ENCODE peak calls at places on chromosome 7, in nine cellular contexts. One of them, this sample, is unnamed.

GRCh38 chr7:44279286-44279685 is 46.1 kb downstream of the CAMK2B start:
- DNase-seq in ovary: peak; percentile 5
- DNase-seq in fibroblast of lung: no peak
- DNase-seq in A549: no peak
- DNase-seq in heart left ventricle: peak; percentile 5
- DNase-seq in left ventricle myocardium inferior: peak; percentile 2
- DNase-seq in adrenal gland: no peak
- DNase-seq in cardiac muscle cell: no peak
- DNase-seq in thoracic aorta: no peak
- DNase-seq in this sample: no peak

GRCh38 chr7:93914581-93915066 is 6.9 kb upstream of the GNG11 start:
- DNase-seq in ovary: peak; percentile 59
- DNase-seq in fibroblast of lung: peak; percentile 61
- DNase-seq in A549: peak; percentile 86
- DNase-seq in heart left ventricle: no peak
- DNase-seq in left ventricle myocardium inferior: no peak
- DNase-seq in adrenal gland: no peak
- DNase-seq in cardiac muscle cell: no peak
- DNase-seq in thoracic aorta: no peak
- DNase-seq in this sample: no peak

GRCh38 chr7:20737840-20738448 is 48.7 kb downstream of the SP8 start:
- DNase-seq in ovary: no peak
- DNase-seq in fibroblast of lung: no peak
- DNase-seq in A549: peak; percentile 39
- DNase-seq in heart left ventricle: no peak
- DNase-seq in left ventricle myocardium inferior: no peak
- DNase-seq in adrenal gland: no peak
- DNase-seq in cardiac muscle cell: no peak
- DNase-seq in thoracic aorta: no peak
- DNase-seq in this sample: no peak

GRCh38 chr7:132575336-132575986 is 809 bp downstream of the PLXNA4 start:
- DNase-seq in ovary: peak; percentile 67
- DNase-seq in fibroblast of lung: peak; percentile 66
- DNase-seq in A549: peak; percentile 42
- DNase-seq in heart left ventricle: peak; percentile 58
- DNase-seq in left ventricle myocardium inferior: peak; percentile 71
- DNase-seq in adrenal gland: no peak
- DNase-seq in cardiac muscle cell: peak; percentile 71
- DNase-seq in thoracic aorta: no peak
- DNase-seq in this sample: peak; percentile 65

GRCh38 chr7:94436018-94436604 is 41.4 kb downstream of the COL1A2 start:
- DNase-seq in ovary: peak; percentile 76
- DNase-seq in fibroblast of lung: peak; percentile 82
- DNase-seq in A549: peak; percentile 76
- DNase-seq in heart left ventricle: peak; percentile 61
- DNase-seq in left ventricle myocardium inferior: no peak
- DNase-seq in adrenal gland: peak; percentile 64
- DNase-seq in cardiac muscle cell: peak; percentile 85
- DNase-seq in thoracic aorta: peak; percentile 31
- DNase-seq in this sample: peak; percentile 80

GRCh38 chr7:137373507-137373906 is 30.0 kb upstream of the PTN start:
- DNase-seq in ovary: no peak
- DNase-seq in fibroblast of lung: no peak
- DNase-seq in A549: no peak
- DNase-seq in heart left ventricle: no peak
- DNase-seq in left ventricle myocardium inferior: no peak
- DNase-seq in adrenal gland: no peak
- DNase-seq in cardiac muscle cell: no peak
- DNase-seq in thoracic aorta: no peak
- DNase-seq in this sample: no peak

GRCh38 chr7:132865366-132865765 is 216.5 kb downstream of the CHCHD3 start:
- DNase-seq in ovary: no peak
- DNase-seq in fibroblast of lung: no peak
- DNase-seq in A549: no peak
- DNase-seq in heart left ventricle: peak; percentile 52
- DNase-seq in left ventricle myocardium inferior: peak; percentile 15
- DNase-seq in adrenal gland: no peak
- DNase-seq in cardiac muscle cell: no peak
- DNase-seq in thoracic aorta: no peak
- DNase-seq in this sample: peak; percentile 42

GRCh38 chr7:91325731-91326130 is 61.5 kb downstream of the FZD1 start:
- DNase-seq in ovary: no peak
- DNase-seq in fibroblast of lung: no peak
- DNase-seq in A549: no peak
- DNase-seq in heart left ventricle: no peak
- DNase-seq in left ventricle myocardium inferior: no peak
- DNase-seq in adrenal gland: no peak
- DNase-seq in cardiac muscle cell: no peak
- DNase-seq in thoracic aorta: no peak
- DNase-seq in this sample: no peak

GRCh38 chr7:117200786-117201185 is 122.1 kb downstream of the WNT2 start:
- DNase-seq in ovary: no peak
- DNase-seq in fibroblast of lung: no peak
- DNase-seq in A549: no peak
- DNase-seq in heart left ventricle: no peak
- DNase-seq in left ventricle myocardium inferior: no peak
- DNase-seq in adrenal gland: no peak
- DNase-seq in cardiac muscle cell: no peak
- DNase-seq in thoracic aorta: no peak
- DNase-seq in this sample: no peak

GRCh38 chr7:134546903-134547737 is 1.8 kb upstream of the AKR1B15 start:
- DNase-seq in ovary: peak; percentile 70
- DNase-seq in fibroblast of lung: peak; percentile 74
- DNase-seq in A549: peak; percentile 85
- DNase-seq in heart left ventricle: peak; percentile 64
- DNase-seq in left ventricle myocardium inferior: peak; percentile 66
- DNase-seq in adrenal gland: peak; percentile 77
- DNase-seq in cardiac muscle cell: peak; percentile 18
- DNase-seq in thoracic aorta: no peak
- DNase-seq in this sample: peak; percentile 72

GRCh38 chr7:81627565-81628287 is 142.1 kb downstream of the HGF start:
- DNase-seq in ovary: no peak
- DNase-seq in fibroblast of lung: peak; percentile 91
- DNase-seq in A549: no peak
- DNase-seq in heart left ventricle: no peak
- DNase-seq in left ventricle myocardium inferior: no peak
- DNase-seq in adrenal gland: no peak
- DNase-seq in cardiac muscle cell: no peak
- DNase-seq in thoracic aorta: no peak
- DNase-seq in this sample: no peak

GRCh38 chr7:19101911-19102310 is 15.5 kb downstream of the TWIST1 start:
- DNase-seq in ovary: no peak
- DNase-seq in fibroblast of lung: no peak
- DNase-seq in A549: no peak
- DNase-seq in heart left ventricle: no peak
- DNase-seq in left ventricle myocardium inferior: no peak
- DNase-seq in adrenal gland: no peak
- DNase-seq in cardiac muscle cell: no peak
- DNase-seq in thoracic aorta: no peak
- DNase-seq in this sample: no peak

GRCh38 chr7:122305475-122306319 is 1.1 kb upstream of the FEZF1 start:
- DNase-seq in ovary: no peak
- DNase-seq in fibroblast of lung: no peak
- DNase-seq in A549: peak; percentile 22
- DNase-seq in heart left ventricle: no peak
- DNase-seq in left ventricle myocardium inferior: no peak
- DNase-seq in adrenal gland: no peak
- DNase-seq in cardiac muscle cell: peak; percentile 43
- DNase-seq in thoracic aorta: no peak
- DNase-seq in this sample: no peak

GRCh38 chr7:3733541-3734140 is 432.6 kb downstream of the SDK1 start:
- DNase-seq in ovary: no peak
- DNase-seq in fibroblast of lung: peak; percentile 63
- DNase-seq in A549: no peak
- DNase-seq in heart left ventricle: no peak
- DNase-seq in left ventricle myocardium inferior: no peak
- DNase-seq in adrenal gland: no peak
- DNase-seq in cardiac muscle cell: peak; percentile 29
- DNase-seq in thoracic aorta: no peak
- DNase-seq in this sample: no peak

GRCh38 chr7:2607122-2607912 is 24.5 kb upstream of the TTYH3 start:
- DNase-seq in ovary: no peak
- DNase-seq in fibroblast of lung: no peak
- DNase-seq in A549: no peak
- DNase-seq in heart left ventricle: peak; percentile 84
- DNase-seq in left ventricle myocardium inferior: peak; percentile 83
- DNase-seq in adrenal gland: peak; percentile 61
- DNase-seq in cardiac muscle cell: no peak
- DNase-seq in thoracic aorta: peak; percentile 40
- DNase-seq in this sample: peak; percentile 84

GRCh38 chr7:3404490-3404889 is 103.4 kb downstream of the SDK1 start:
- DNase-seq in ovary: no peak
- DNase-seq in fibroblast of lung: peak; percentile 83
- DNase-seq in A549: no peak
- DNase-seq in heart left ventricle: no peak
- DNase-seq in left ventricle myocardium inferior: no peak
- DNase-seq in adrenal gland: peak; percentile 16
- DNase-seq in cardiac muscle cell: no peak
- DNase-seq in thoracic aorta: no peak
- DNase-seq in this sample: no peak

GRCh38 chr7:138776156-138776833 is 21.5 kb upstream of the TMEM213 start:
- DNase-seq in ovary: no peak
- DNase-seq in fibroblast of lung: no peak
- DNase-seq in A549: no peak
- DNase-seq in heart left ventricle: no peak
- DNase-seq in left ventricle myocardium inferior: no peak
- DNase-seq in adrenal gland: no peak
- DNase-seq in cardiac muscle cell: no peak
- DNase-seq in thoracic aorta: no peak
- DNase-seq in this sample: no peak

GRCh38 chr7:23380556-23380955 is 81.4 kb downstream of the MALSU1 start:
- DNase-seq in ovary: no peak
- DNase-seq in fibroblast of lung: no peak
- DNase-seq in A549: no peak
- DNase-seq in heart left ventricle: no peak
- DNase-seq in left ventricle myocardium inferior: no peak
- DNase-seq in adrenal gland: no peak
- DNase-seq in cardiac muscle cell: no peak
- DNase-seq in thoracic aorta: no peak
- DNase-seq in this sample: no peak

GRCh38 chr7:112071856-112072255 is 134.3 kb downstream of the DOCK4 start:
- DNase-seq in ovary: no peak
- DNase-seq in fibroblast of lung: no peak
- DNase-seq in A549: no peak
- DNase-seq in heart left ventricle: no peak
- DNase-seq in left ventricle myocardium inferior: no peak
- DNase-seq in adrenal gland: no peak
- DNase-seq in cardiac muscle cell: no peak
- DNase-seq in thoracic aorta: no peak
- DNase-seq in this sample: no peak
- H3K27ac ChIP-seq in ovary: no peak overlapping the region
- H3K27ac ChIP-seq in fibroblast of lung: no peak overlapping the region
- H3K27ac ChIP-seq in A549: no peak overlapping the region
- H3K27ac ChIP-seq in heart left ventricle: no peak overlapping the region
- H3K27ac ChIP-seq in left ventricle myocardium inferior: no peak overlapping the region
- H3K27ac ChIP-seq in adrenal gland: no peak overlapping the region
- H3K27ac ChIP-seq in cardiac muscle cell: no peak overlapping the region
- H3K27ac ChIP-seq in thoracic aorta: no peak overlapping the region
- H3K27ac ChIP-seq in this sample: no peak overlapping the region

GRCh38 chr7:158374586-158374985 is 213.0 kb downstream of the PTPRN2 start:
- DNase-seq in ovary: no peak
- DNase-seq in fibroblast of lung: no peak
- DNase-seq in A549: no peak
- DNase-seq in heart left ventricle: no peak
- DNase-seq in left ventricle myocardium inferior: no peak
- DNase-seq in adrenal gland: no peak
- DNase-seq in cardiac muscle cell: no peak
- DNase-seq in thoracic aorta: no peak
- DNase-seq in this sample: no peak

GRCh38 chr7:158372400-158373302 is 215.0 kb downstream of the PTPRN2 start:
- DNase-seq in ovary: no peak
- DNase-seq in fibroblast of lung: no peak
- DNase-seq in A549: no peak
- DNase-seq in heart left ventricle: no peak
- DNase-seq in left ventricle myocardium inferior: no peak
- DNase-seq in adrenal gland: no peak
- DNase-seq in cardiac muscle cell: no peak
- DNase-seq in thoracic aorta: no peak
- DNase-seq in this sample: no peak

GRCh38 chr7:158371856-158372255 is 215.8 kb downstream of the PTPRN2 start:
- DNase-seq in ovary: no peak
- DNase-seq in fibroblast of lung: no peak
- DNase-seq in A549: no peak
- DNase-seq in heart left ventricle: no peak
- DNase-seq in left ventricle myocardium inferior: no peak
- DNase-seq in adrenal gland: no peak
- DNase-seq in cardiac muscle cell: no peak
- DNase-seq in thoracic aorta: no peak
- DNase-seq in this sample: no peak

GRCh38 chr7:158375034-158375433 is 212.6 kb downstream of the PTPRN2 start:
- DNase-seq in ovary: no peak
- DNase-seq in fibroblast of lung: no peak
- DNase-seq in A549: no peak
- DNase-seq in heart left ventricle: no peak
- DNase-seq in left ventricle myocardium inferior: no peak
- DNase-seq in adrenal gland: no peak
- DNase-seq in cardiac muscle cell: no peak
- DNase-seq in thoracic aorta: no peak
- DNase-seq in this sample: no peak

GRCh38 chr7:158373761-158374545 is 213.7 kb downstream of the PTPRN2 start:
- DNase-seq in ovary: no peak
- DNase-seq in fibroblast of lung: no peak
- DNase-seq in A549: no peak
- DNase-seq in heart left ventricle: no peak
- DNase-seq in left ventricle myocardium inferior: no peak
- DNase-seq in adrenal gland: no peak
- DNase-seq in cardiac muscle cell: no peak
- DNase-seq in thoracic aorta: no peak
- DNase-seq in this sample: no peak
- H3K4me3 ChIP-seq in ovary: no peak overlapping the region
- H3K4me3 ChIP-seq in fibroblast of lung: no peak overlapping the region
- H3K4me3 ChIP-seq in A549: no peak overlapping the region
- H3K4me3 ChIP-seq in heart left ventricle: no peak overlapping the region
- H3K4me3 ChIP-seq in left ventricle myocardium inferior: no peak overlapping the region
- H3K4me3 ChIP-seq in adrenal gland: no peak overlapping the region
- H3K4me3 ChIP-seq in cardiac muscle cell: no peak overlapping the region
- H3K4me3 ChIP-seq in thoracic aorta: no peak overlapping the region
- H3K4me3 ChIP-seq in this sample: no peak overlapping the region

DNA sequence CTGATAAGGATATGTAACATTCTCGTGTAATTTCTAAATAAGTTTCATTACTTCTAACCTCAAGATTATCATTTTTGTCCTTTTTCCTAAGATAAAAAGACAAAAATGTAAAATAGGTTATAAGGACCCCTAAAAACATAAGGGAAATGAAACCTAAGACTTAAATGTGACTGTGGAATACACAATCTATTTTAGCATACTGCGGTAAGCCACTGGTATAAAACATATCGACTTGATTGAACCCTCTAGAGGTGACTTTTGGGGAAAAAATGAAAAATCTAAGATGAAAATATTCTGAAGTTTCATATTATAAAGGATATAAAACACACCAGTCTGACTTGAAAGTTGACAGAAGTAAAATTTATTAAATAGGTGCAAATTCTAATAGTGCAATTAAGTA is 1.9 kb downstream of the NAMPT start:
- DNase-seq in ovary: no peak
- DNase-seq in fibroblast of lung: no peak
- DNase-seq in A549: no peak
- DNase-seq in heart left ventricle: no peak
- DNase-seq in left ventricle myocardium inferior: no peak
- DNase-seq in adrenal gland: no peak
- DNase-seq in cardiac muscle cell: no peak
- DNase-seq in thoracic aorta: no peak
- DNase-seq in this sample: no peak
- H3K4me1 ChIP-seq in ovary: peaks cover 5% of the 10 kb centered on the region
- H3K4me1 ChIP-seq in fibroblast of lung: peaks cover 2% of the 10 kb centered on the region
- H3K4me1 ChIP-seq in A549: peaks cover 51% of the 10 kb centered on the region
- H3K4me1 ChIP-seq in heart left ventricle: peaks cover 41% of the 10 kb centered on the region
- H3K4me1 ChIP-seq in left ventricle myocardium inferior: peaks cover 72% of the 10 kb centered on the region
- H3K4me1 ChIP-seq in adrenal gland: peaks cover 53% of the 10 kb centered on the region
- H3K4me1 ChIP-seq in cardiac muscle cell: peaks cover 15% of the 10 kb centered on the region
- H3K4me1 ChIP-seq in thoracic aorta: peaks cover 40% of the 10 kb centered on the region
- H3K4me1 ChIP-seq in this sample: peaks cover 28% of the 10 kb centered on the region

GRCh38 chr7:7569615-7570014 is 2.9 kb downstream of the MIOS start:
- DNase-seq in ovary: no peak
- DNase-seq in fibroblast of lung: no peak
- DNase-seq in A549: no peak
- DNase-seq in heart left ventricle: no peak
- DNase-seq in left ventricle myocardium inferior: no peak
- DNase-seq in adrenal gland: no peak
- DNase-seq in cardiac muscle cell: no peak
- DNase-seq in thoracic aorta: no peak
- DNase-seq in this sample: no peak
- H3K27ac ChIP-seq in ovary: no peak overlapping the region
- H3K27ac ChIP-seq in fibroblast of lung: no peak overlapping the region
- H3K27ac ChIP-seq in A549: no peak overlapping the region
- H3K27ac ChIP-seq in heart left ventricle: no peak overlapping the region
- H3K27ac ChIP-seq in left ventricle myocardium inferior: no peak overlapping the region
- H3K27ac ChIP-seq in adrenal gland: peak overlapping the region; percentile 19
- H3K27ac ChIP-seq in cardiac muscle cell: no peak overlapping the region
- H3K27ac ChIP-seq in thoracic aorta: no peak overlapping the region
- H3K27ac ChIP-seq in this sample: no peak overlapping the region

This sample was measured in heart right ventricle.